ENCODE peak calls at places on chromosome 5, in nine cellular contexts. One of them, this sample, is unnamed.

GRCh38 chr5:68161156-68161555 is 54.4 kb upstream of the PIK3R1 start:
- DNase-seq in LNCaP clone FGC: no peak
- DNase-seq in GM20000: no peak
- DNase-seq in BE2C: no peak
- DNase-seq in fibroblast of lung: no peak
- DNase-seq in HFFc6: no peak
- DNase-seq in breast epithelium: no peak
- DNase-seq in ovary: no peak
- DNase-seq in neural crest cell: no peak
- DNase-seq in this sample: no peak

GRCh38 chr5:90226433-90227099 is 183.0 kb downstream of the CETN3 start:
- DNase-seq in LNCaP clone FGC: no peak
- DNase-seq in GM20000: peak
- DNase-seq in BE2C: peak
- DNase-seq in fibroblast of lung: no peak
- DNase-seq in HFFc6: no peak
- DNase-seq in breast epithelium: no peak
- DNase-seq in ovary: no peak
- DNase-seq in neural crest cell: no peak
- DNase-seq in this sample: peak

GRCh38 chr5:176447538-176447981 is 625 bp upstream of the FAF2 start:
- DNase-seq in LNCaP clone FGC: no peak
- DNase-seq in GM20000: no peak
- DNase-seq in BE2C: peak
- DNase-seq in fibroblast of lung: no peak
- DNase-seq in HFFc6: no peak
- DNase-seq in breast epithelium: peak
- DNase-seq in ovary: no peak
- DNase-seq in neural crest cell: no peak
- DNase-seq in this sample: no peak

GRCh38 chr5:154478224-154478565 is at the start of gene HAND1:
- DNase-seq in LNCaP clone FGC: no peak
- DNase-seq in GM20000: no peak
- DNase-seq in BE2C: peak
- DNase-seq in fibroblast of lung: no peak
- DNase-seq in HFFc6: no peak
- DNase-seq in breast epithelium: no peak
- DNase-seq in ovary: peak
- DNase-seq in neural crest cell: peak
- DNase-seq in this sample: no peak

GRCh38 chr5:96721351-96721970 is 59.3 kb downstream of the CAST start:
- DNase-seq in LNCaP clone FGC: no peak
- DNase-seq in GM20000: no peak
- DNase-seq in BE2C: no peak
- DNase-seq in fibroblast of lung: peak
- DNase-seq in HFFc6: peak
- DNase-seq in breast epithelium: peak
- DNase-seq in ovary: no peak
- DNase-seq in neural crest cell: no peak
- DNase-seq in this sample: no peak

GRCh38 chr5:343461-344401 is 22.2 kb downstream of the AHRR start:
- DNase-seq in LNCaP clone FGC: no peak
- DNase-seq in GM20000: peak
- DNase-seq in BE2C: peak
- DNase-seq in fibroblast of lung: peak
- DNase-seq in HFFc6: peak
- DNase-seq in breast epithelium: peak
- DNase-seq in ovary: peak
- DNase-seq in neural crest cell: peak
- DNase-seq in this sample: peak

GRCh38 chr5:35626108-35626507 is 8.4 kb downstream of the SPEF2 start:
- DNase-seq in LNCaP clone FGC: no peak
- DNase-seq in GM20000: no peak
- DNase-seq in BE2C: no peak
- DNase-seq in fibroblast of lung: no peak
- DNase-seq in HFFc6: peak
- DNase-seq in breast epithelium: no peak
- DNase-seq in ovary: no peak
- DNase-seq in neural crest cell: no peak
- DNase-seq in this sample: no peak

GRCh38 chr5:35938518-35939227 is at the start of gene CAPSL:
- DNase-seq in LNCaP clone FGC: peak
- DNase-seq in GM20000: peak
- DNase-seq in BE2C: no peak
- DNase-seq in fibroblast of lung: peak
- DNase-seq in HFFc6: peak
- DNase-seq in breast epithelium: peak
- DNase-seq in ovary: peak
- DNase-seq in neural crest cell: peak
- DNase-seq in this sample: peak

GRCh38 chr5:151911011-151911410 is 13.6 kb downstream of the GLRA1 start:
- DNase-seq in LNCaP clone FGC: no peak
- DNase-seq in GM20000: no peak
- DNase-seq in BE2C: no peak
- DNase-seq in fibroblast of lung: no peak
- DNase-seq in HFFc6: no peak
- DNase-seq in breast epithelium: no peak
- DNase-seq in ovary: no peak
- DNase-seq in neural crest cell: no peak
- DNase-seq in this sample: no peak

GRCh38 chr5:72991394-72991793 is 35.6 kb downstream of the FCHO2 start:
- DNase-seq in LNCaP clone FGC: no peak
- DNase-seq in GM20000: no peak
- DNase-seq in BE2C: no peak
- DNase-seq in fibroblast of lung: no peak
- DNase-seq in HFFc6: no peak
- DNase-seq in breast epithelium: no peak
- DNase-seq in ovary: no peak
- DNase-seq in neural crest cell: no peak
- DNase-seq in this sample: no peak

GRCh38 chr5:140162781-140163180 is 12.2 kb upstream of the CYSTM1 start:
- DNase-seq in LNCaP clone FGC: no peak
- DNase-seq in GM20000: no peak
- DNase-seq in BE2C: no peak
- DNase-seq in fibroblast of lung: no peak
- DNase-seq in HFFc6: no peak
- DNase-seq in breast epithelium: no peak
- DNase-seq in ovary: no peak
- DNase-seq in neural crest cell: no peak
- DNase-seq in this sample: no peak

GRCh38 chr5:59813761-59814562 is 79.6 kb downstream of the PDE4D start:
- DNase-seq in LNCaP clone FGC: peak
- DNase-seq in GM20000: peak
- DNase-seq in BE2C: peak
- DNase-seq in fibroblast of lung: peak
- DNase-seq in HFFc6: peak
- DNase-seq in breast epithelium: no peak
- DNase-seq in ovary: no peak
- DNase-seq in neural crest cell: peak
- DNase-seq in this sample: peak

GRCh38 chr5:96257904-96258303 is 175.1 kb downstream of the PCSK1 start:
- DNase-seq in LNCaP clone FGC: no peak
- DNase-seq in GM20000: no peak
- DNase-seq in BE2C: no peak
- DNase-seq in fibroblast of lung: peak
- DNase-seq in HFFc6: peak
- DNase-seq in breast epithelium: no peak
- DNase-seq in ovary: no peak
- DNase-seq in neural crest cell: no peak
- DNase-seq in this sample: no peak

GRCh38 chr5:156219483-156219882 is 107.5 kb upstream of the SGCD start:
- DNase-seq in LNCaP clone FGC: no peak
- DNase-seq in GM20000: no peak
- DNase-seq in BE2C: no peak
- DNase-seq in fibroblast of lung: no peak
- DNase-seq in HFFc6: no peak
- DNase-seq in breast epithelium: no peak
- DNase-seq in ovary: no peak
- DNase-seq in neural crest cell: no peak
- DNase-seq in this sample: no peak

GRCh38 chr5:118777468-118777746 is 210.9 kb downstream of the DTWD2 start:
- DNase-seq in LNCaP clone FGC: no peak
- DNase-seq in GM20000: no peak
- DNase-seq in BE2C: no peak
- DNase-seq in fibroblast of lung: no peak
- DNase-seq in HFFc6: no peak
- DNase-seq in breast epithelium: no peak
- DNase-seq in ovary: no peak
- DNase-seq in neural crest cell: no peak
- DNase-seq in this sample: no peak

GRCh38 chr5:138789771-138790242 is 36.6 kb downstream of the CTNNA1 start:
- DNase-seq in LNCaP clone FGC: no peak
- DNase-seq in GM20000: peak
- DNase-seq in BE2C: peak
- DNase-seq in fibroblast of lung: peak
- DNase-seq in HFFc6: peak
- DNase-seq in breast epithelium: no peak
- DNase-seq in ovary: no peak
- DNase-seq in neural crest cell: no peak
- DNase-seq in this sample: peak

GRCh38 chr5:3854069-3854741 is 258.6 kb downstream of the IRX1 start:
- DNase-seq in LNCaP clone FGC: no peak
- DNase-seq in GM20000: no peak
- DNase-seq in BE2C: no peak
- DNase-seq in fibroblast of lung: no peak
- DNase-seq in HFFc6: no peak
- DNase-seq in breast epithelium: no peak
- DNase-seq in ovary: no peak
- DNase-seq in neural crest cell: no peak
- DNase-seq in this sample: no peak

GRCh38 chr5:16453609-16454008 is 12.0 kb downstream of the ZNF622 start:
- DNase-seq in LNCaP clone FGC: no peak
- DNase-seq in GM20000: no peak
- DNase-seq in BE2C: peak
- DNase-seq in fibroblast of lung: no peak
- DNase-seq in HFFc6: no peak
- DNase-seq in breast epithelium: no peak
- DNase-seq in ovary: no peak
- DNase-seq in neural crest cell: no peak
- DNase-seq in this sample: no peak
- TF ChIP-seq CTCF in LNCaP clone FGC: peak
- TF ChIP-seq CTCF in GM20000: no peak
- TF ChIP-seq CTCF in BE2C: peak
- TF ChIP-seq CTCF in fibroblast of lung: peak
- TF ChIP-seq CTCF in HFFc6: no peak
- TF ChIP-seq CTCF in breast epithelium: no peak
- TF ChIP-seq CTCF in ovary: no peak
- TF ChIP-seq CTCF in neural crest cell: peak
- TF ChIP-seq CTCF in this sample: no peak

GRCh38 chr5:179533024-179533423 is 17.3 kb upstream of the RUFY1 start:
- DNase-seq in LNCaP clone FGC: no peak
- DNase-seq in GM20000: no peak
- DNase-seq in BE2C: no peak
- DNase-seq in fibroblast of lung: no peak
- DNase-seq in HFFc6: no peak
- DNase-seq in breast epithelium: no peak
- DNase-seq in ovary: no peak
- DNase-seq in neural crest cell: no peak
- DNase-seq in this sample: no peak
- TF ChIP-seq CTCF in LNCaP clone FGC: no peak
- TF ChIP-seq CTCF in GM20000: no peak
- TF ChIP-seq CTCF in BE2C: no peak
- TF ChIP-seq CTCF in fibroblast of lung: no peak
- TF ChIP-seq CTCF in HFFc6: peak
- TF ChIP-seq CTCF in breast epithelium: no peak
- TF ChIP-seq CTCF in ovary: no peak
- TF ChIP-seq CTCF in neural crest cell: peak
- TF ChIP-seq CTCF in this sample: no peak

DNA sequence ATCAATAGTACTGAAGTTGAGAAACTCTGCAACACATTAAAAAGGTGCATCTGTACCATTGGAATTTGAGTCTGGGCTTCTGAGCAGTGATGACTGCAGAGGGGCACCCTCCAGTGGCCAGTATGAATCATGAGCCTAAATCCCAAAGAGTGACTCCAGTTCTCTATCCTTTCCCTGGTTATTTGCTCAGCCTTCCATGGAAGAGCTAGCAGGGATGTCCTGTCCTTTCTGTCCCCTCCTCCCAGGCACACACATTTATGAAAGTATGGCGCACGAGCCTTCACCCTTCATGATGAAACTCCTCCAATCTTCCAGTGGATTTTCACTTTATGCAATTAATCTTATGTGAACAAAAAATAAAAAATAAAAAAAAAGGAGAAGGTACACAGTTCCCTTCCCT is 81.0 kb downstream of the ESM1 start:
- DNase-seq in LNCaP clone FGC: no peak
- DNase-seq in GM20000: no peak
- DNase-seq in BE2C: no peak
- DNase-seq in fibroblast of lung: peak
- DNase-seq in HFFc6: peak
- DNase-seq in breast epithelium: no peak
- DNase-seq in ovary: no peak
- DNase-seq in neural crest cell: no peak
- DNase-seq in this sample: no peak
- TF ChIP-seq CTCF in LNCaP clone FGC: peak
- TF ChIP-seq CTCF in GM20000: no peak
- TF ChIP-seq CTCF in BE2C: peak
- TF ChIP-seq CTCF in fibroblast of lung: peak
- TF ChIP-seq CTCF in HFFc6: peak
- TF ChIP-seq CTCF in breast epithelium: no peak
- TF ChIP-seq CTCF in ovary: no peak
- TF ChIP-seq CTCF in neural crest cell: peak
- TF ChIP-seq CTCF in this sample: no peak

GRCh38 chr5:104754311-104754995 is 1191.9 kb upstream of the NUDT12 start:
- DNase-seq in LNCaP clone FGC: no peak
- DNase-seq in GM20000: no peak
- DNase-seq in BE2C: no peak
- DNase-seq in fibroblast of lung: no peak
- DNase-seq in HFFc6: no peak
- DNase-seq in breast epithelium: no peak
- DNase-seq in ovary: no peak
- DNase-seq in neural crest cell: no peak
- DNase-seq in this sample: no peak

GRCh38 chr5:104751969-104752368 is 1189.4 kb upstream of the NUDT12 start:
- DNase-seq in LNCaP clone FGC: no peak
- DNase-seq in GM20000: no peak
- DNase-seq in BE2C: no peak
- DNase-seq in fibroblast of lung: no peak
- DNase-seq in HFFc6: no peak
- DNase-seq in breast epithelium: no peak
- DNase-seq in ovary: no peak
- DNase-seq in neural crest cell: no peak
- DNase-seq in this sample: no peak

GRCh38 chr5:104757915-104758314 is 1195.3 kb upstream of the NUDT12 start:
- DNase-seq in LNCaP clone FGC: no peak
- DNase-seq in GM20000: no peak
- DNase-seq in BE2C: no peak
- DNase-seq in fibroblast of lung: no peak
- DNase-seq in HFFc6: no peak
- DNase-seq in breast epithelium: no peak
- DNase-seq in ovary: no peak
- DNase-seq in neural crest cell: no peak
- DNase-seq in this sample: no peak

DNA sequence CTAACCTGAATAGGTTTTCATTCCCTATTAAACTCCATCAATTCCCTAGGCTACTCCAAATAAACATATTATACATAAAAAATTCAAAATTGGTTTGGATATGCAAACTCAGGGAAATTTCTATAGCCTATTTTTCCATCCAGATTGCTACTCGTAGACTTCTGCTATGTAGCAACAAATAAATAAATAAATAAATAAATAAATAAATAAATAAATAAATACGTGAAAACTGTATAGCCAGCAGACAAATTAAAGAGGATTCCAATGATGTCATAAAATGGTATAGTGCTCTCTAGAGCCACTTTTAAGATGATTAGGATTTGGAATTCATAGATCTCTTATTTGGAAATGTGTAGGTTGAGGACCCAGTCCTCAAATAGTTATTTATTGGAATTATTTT is 1193.2 kb upstream of the NUDT12 start:
- DNase-seq in LNCaP clone FGC: no peak
- DNase-seq in GM20000: no peak
- DNase-seq in BE2C: no peak
- DNase-seq in fibroblast of lung: no peak
- DNase-seq in HFFc6: no peak
- DNase-seq in breast epithelium: no peak
- DNase-seq in ovary: no peak
- DNase-seq in neural crest cell: no peak
- DNase-seq in this sample: no peak
- TF ChIP-seq CTCF in LNCaP clone FGC: no peak
- TF ChIP-seq CTCF in GM20000: no peak
- TF ChIP-seq CTCF in BE2C: no peak
- TF ChIP-seq CTCF in fibroblast of lung: no peak
- TF ChIP-seq CTCF in HFFc6: no peak
- TF ChIP-seq CTCF in breast epithelium: no peak
- TF ChIP-seq CTCF in ovary: no peak
- TF ChIP-seq CTCF in neural crest cell: no peak
- TF ChIP-seq CTCF in this sample: no peak

This sample was measured in GM12865.